ENCODE peak calls at places on chromosomes 6 and 20, in nine cellular contexts. One of them, this sample, is unnamed. For H3K4me1, the result is how much of the 10 kb centered on the place peaks cover.

GRCh38 chr6:22030730-22031619 is 265.9 kb downstream of the PRL start:
- DNase-seq in lower lobe of right lung: no peak
- DNase-seq in mammary epithelial cell: no peak
- DNase-seq in pancreas: no peak
- DNase-seq in heart right ventricle: no peak
- DNase-seq in HCT116: no peak
- DNase-seq in GM12878: no peak
- DNase-seq in testis: no peak
- DNase-seq in OCI-LY7: no peak
- DNase-seq in this sample: no peak

GRCh38 chr6:15329154-15329781 is 83.4 kb downstream of the JARID2 start:
- DNase-seq in lower lobe of right lung: no peak
- DNase-seq in mammary epithelial cell: peak
- DNase-seq in pancreas: no peak
- DNase-seq in heart right ventricle: no peak
- DNase-seq in HCT116: no peak
- DNase-seq in GM12878: no peak
- DNase-seq in testis: peak
- DNase-seq in OCI-LY7: no peak
- DNase-seq in this sample: no peak

GRCh38 chr6:36679043-36679821 is 718 bp downstream of the CDKN1A start:
- DNase-seq in lower lobe of right lung: peak
- DNase-seq in mammary epithelial cell: peak
- DNase-seq in pancreas: peak
- DNase-seq in heart right ventricle: peak
- DNase-seq in HCT116: no peak
- DNase-seq in GM12878: no peak
- DNase-seq in testis: peak
- DNase-seq in OCI-LY7: no peak
- DNase-seq in this sample: peak

GRCh38 chr6:168865522-168865921 is 388.1 kb downstream of the THBS2 start:
- DNase-seq in lower lobe of right lung: no peak
- DNase-seq in mammary epithelial cell: no peak
- DNase-seq in pancreas: no peak
- DNase-seq in heart right ventricle: no peak
- DNase-seq in HCT116: no peak
- DNase-seq in GM12878: no peak
- DNase-seq in testis: no peak
- DNase-seq in OCI-LY7: no peak
- DNase-seq in this sample: no peak

GRCh38 chr6:51550243-51550642 is 537.2 kb downstream of the PKHD1 start:
- DNase-seq in lower lobe of right lung: no peak
- DNase-seq in mammary epithelial cell: no peak
- DNase-seq in pancreas: no peak
- DNase-seq in heart right ventricle: no peak
- DNase-seq in HCT116: no peak
- DNase-seq in GM12878: no peak
- DNase-seq in testis: no peak
- DNase-seq in OCI-LY7: no peak
- DNase-seq in this sample: no peak

GRCh38 chr6:15582499-15582898 is 80.3 kb downstream of the DTNBP1 start:
- DNase-seq in lower lobe of right lung: no peak
- DNase-seq in mammary epithelial cell: no peak
- DNase-seq in pancreas: no peak
- DNase-seq in heart right ventricle: no peak
- DNase-seq in HCT116: no peak
- DNase-seq in GM12878: no peak
- DNase-seq in testis: no peak
- DNase-seq in OCI-LY7: no peak
- DNase-seq in this sample: no peak

GRCh38 chr20:32362924-32363364 is 4.8 kb downstream of the ASXL1 start:
- DNase-seq in lower lobe of right lung: no peak
- DNase-seq in mammary epithelial cell: no peak
- DNase-seq in pancreas: no peak
- DNase-seq in heart right ventricle: no peak
- DNase-seq in HCT116: no peak
- DNase-seq in GM12878: no peak
- DNase-seq in testis: no peak
- DNase-seq in OCI-LY7: no peak
- DNase-seq in this sample: no peak

GRCh38 chr6:3336859-3337515 is 78.2 kb downstream of the PSMG4 start:
- DNase-seq in lower lobe of right lung: no peak
- DNase-seq in mammary epithelial cell: no peak
- DNase-seq in pancreas: no peak
- DNase-seq in heart right ventricle: no peak
- DNase-seq in HCT116: no peak
- DNase-seq in GM12878: no peak
- DNase-seq in testis: no peak
- DNase-seq in OCI-LY7: no peak
- DNase-seq in this sample: no peak

GRCh38 chr6:73743556-73743955 is 47.6 kb downstream of the CD109 start:
- DNase-seq in lower lobe of right lung: no peak
- DNase-seq in mammary epithelial cell: no peak
- DNase-seq in pancreas: no peak
- DNase-seq in heart right ventricle: no peak
- DNase-seq in HCT116: no peak
- DNase-seq in GM12878: no peak
- DNase-seq in testis: no peak
- DNase-seq in OCI-LY7: no peak
- DNase-seq in this sample: no peak

GRCh38 chr6:149974825-149975224 is 11.1 kb downstream of the ULBP1 start:
- DNase-seq in lower lobe of right lung: no peak
- DNase-seq in mammary epithelial cell: no peak
- DNase-seq in pancreas: no peak
- DNase-seq in heart right ventricle: no peak
- DNase-seq in HCT116: no peak
- DNase-seq in GM12878: no peak
- DNase-seq in testis: no peak
- DNase-seq in OCI-LY7: no peak
- DNase-seq in this sample: no peak

GRCh38 chr6:128504003-128504654 is 16.3 kb downstream of the PTPRK start:
- DNase-seq in lower lobe of right lung: no peak
- DNase-seq in mammary epithelial cell: no peak
- DNase-seq in pancreas: no peak
- DNase-seq in heart right ventricle: no peak
- DNase-seq in HCT116: no peak
- DNase-seq in GM12878: no peak
- DNase-seq in testis: no peak
- DNase-seq in OCI-LY7: no peak
- DNase-seq in this sample: no peak

GRCh38 chr20:434661-435419 is 26.7 kb downstream of the RBCK1 start:
- DNase-seq in lower lobe of right lung: no peak
- DNase-seq in mammary epithelial cell: no peak
- DNase-seq in pancreas: no peak
- DNase-seq in heart right ventricle: no peak
- DNase-seq in HCT116: no peak
- DNase-seq in GM12878: no peak
- DNase-seq in testis: no peak
- DNase-seq in OCI-LY7: no peak
- DNase-seq in this sample: peak

GRCh38 chr6:42175860-42176259 is 2.7 kb downstream of the GUCA1A start:
- DNase-seq in lower lobe of right lung: no peak
- DNase-seq in mammary epithelial cell: no peak
- DNase-seq in pancreas: no peak
- DNase-seq in heart right ventricle: no peak
- DNase-seq in HCT116: peak
- DNase-seq in GM12878: no peak
- DNase-seq in testis: no peak
- DNase-seq in OCI-LY7: peak
- DNase-seq in this sample: no peak

GRCh38 chr20:5770240-5770986 is 20.2 kb downstream of the SHLD1 start:
- DNase-seq in lower lobe of right lung: no peak
- DNase-seq in mammary epithelial cell: no peak
- DNase-seq in pancreas: no peak
- DNase-seq in heart right ventricle: no peak
- DNase-seq in HCT116: no peak
- DNase-seq in GM12878: no peak
- DNase-seq in testis: no peak
- DNase-seq in OCI-LY7: peak
- DNase-seq in this sample: no peak

GRCh38 chr6:16322666-16323312 is 84.4 kb downstream of the GMPR start:
- DNase-seq in lower lobe of right lung: no peak
- DNase-seq in mammary epithelial cell: no peak
- DNase-seq in pancreas: no peak
- DNase-seq in heart right ventricle: peak
- DNase-seq in HCT116: no peak
- DNase-seq in GM12878: no peak
- DNase-seq in testis: peak
- DNase-seq in OCI-LY7: peak
- DNase-seq in this sample: no peak

DNA sequence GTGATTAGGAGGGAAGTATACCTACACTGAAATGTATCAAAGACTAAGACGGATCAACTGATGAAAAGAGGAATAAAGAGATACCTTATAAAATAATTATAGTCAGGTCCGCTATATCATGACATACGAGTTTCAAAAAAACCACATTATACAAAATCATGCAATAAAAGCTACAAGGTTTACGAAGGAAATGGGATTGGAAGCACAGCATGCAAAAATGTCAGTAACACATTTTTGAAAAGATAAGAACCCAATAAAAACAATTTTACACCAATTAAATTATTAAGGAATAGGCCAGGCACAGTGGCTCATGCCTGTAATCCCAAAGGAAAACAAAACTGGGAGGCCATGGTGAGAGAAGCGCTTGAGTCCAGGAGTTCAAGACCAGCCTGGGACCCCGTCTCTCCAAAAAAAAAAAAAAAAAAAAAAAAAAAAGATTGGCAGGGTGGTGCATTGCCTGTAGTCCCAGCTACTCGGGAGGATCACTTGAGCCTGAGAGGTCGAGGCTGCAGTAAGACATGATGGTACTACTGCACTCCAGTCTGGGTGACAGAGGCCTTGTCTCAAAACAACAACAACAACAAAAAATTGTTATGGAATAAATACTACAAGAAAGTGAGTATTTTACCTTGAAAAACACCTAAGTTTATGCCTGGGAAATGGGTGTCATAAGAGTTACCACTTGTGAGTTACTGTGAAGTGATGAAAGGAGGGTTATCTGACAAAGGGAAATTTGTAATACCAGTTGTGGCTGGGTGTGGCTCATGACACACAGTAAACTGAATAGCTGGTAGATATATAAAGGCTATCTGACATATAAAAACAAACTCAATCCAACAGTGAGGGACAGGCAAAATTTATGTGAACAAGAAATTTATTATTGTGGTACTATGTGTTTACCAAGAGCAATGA is 45.2 kb downstream of the RANBP9 start:
- DNase-seq in lower lobe of right lung: no peak
- DNase-seq in mammary epithelial cell: peak
- DNase-seq in pancreas: no peak
- DNase-seq in heart right ventricle: no peak
- DNase-seq in HCT116: no peak
- DNase-seq in GM12878: no peak
- DNase-seq in testis: no peak
- DNase-seq in OCI-LY7: no peak
- DNase-seq in this sample: no peak
- H3K4me1 ChIP-seq in lower lobe of right lung: under half
- H3K4me1 ChIP-seq in mammary epithelial cell: under half
- H3K4me1 ChIP-seq in pancreas: under half
- H3K4me1 ChIP-seq in heart right ventricle: under half
- H3K4me1 ChIP-seq in HCT116: under half
- H3K4me1 ChIP-seq in GM12878: under half
- H3K4me1 ChIP-seq in testis: under half
- H3K4me1 ChIP-seq in OCI-LY7: under half
- H3K4me1 ChIP-seq in this sample: under half

DNA sequence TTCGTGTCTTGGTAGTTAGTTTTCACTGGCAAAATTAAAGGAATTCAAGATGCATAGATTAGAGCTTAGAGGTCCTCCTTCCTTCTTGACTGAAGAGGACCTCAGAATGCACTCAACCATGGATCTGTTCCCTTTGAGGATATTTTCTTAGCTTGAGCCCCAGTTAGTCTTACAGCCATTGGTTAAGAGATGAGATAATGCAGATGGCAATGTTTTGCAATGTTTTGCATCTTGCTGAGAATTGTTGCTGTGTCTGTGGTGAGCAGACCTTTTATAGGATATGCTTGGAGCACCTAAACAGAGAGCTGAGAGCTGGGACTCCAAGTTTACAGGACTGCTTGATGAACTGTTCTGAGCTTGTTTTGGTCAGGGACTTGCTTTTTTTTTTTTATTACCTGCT is 107.5 kb downstream of the TMEM170B start:
- DNase-seq in lower lobe of right lung: no peak
- DNase-seq in mammary epithelial cell: no peak
- DNase-seq in pancreas: no peak
- DNase-seq in heart right ventricle: no peak
- DNase-seq in HCT116: no peak
- DNase-seq in GM12878: no peak
- DNase-seq in testis: no peak
- DNase-seq in OCI-LY7: no peak
- DNase-seq in this sample: no peak
- H3K4me1 ChIP-seq in lower lobe of right lung: under half
- H3K4me1 ChIP-seq in mammary epithelial cell: under half
- H3K4me1 ChIP-seq in pancreas: under half
- H3K4me1 ChIP-seq in heart right ventricle: under half
- H3K4me1 ChIP-seq in HCT116: under half
- H3K4me1 ChIP-seq in GM12878: under half
- H3K4me1 ChIP-seq in testis: under half
- H3K4me1 ChIP-seq in OCI-LY7: under half
- H3K4me1 ChIP-seq in this sample: under half

DNA sequence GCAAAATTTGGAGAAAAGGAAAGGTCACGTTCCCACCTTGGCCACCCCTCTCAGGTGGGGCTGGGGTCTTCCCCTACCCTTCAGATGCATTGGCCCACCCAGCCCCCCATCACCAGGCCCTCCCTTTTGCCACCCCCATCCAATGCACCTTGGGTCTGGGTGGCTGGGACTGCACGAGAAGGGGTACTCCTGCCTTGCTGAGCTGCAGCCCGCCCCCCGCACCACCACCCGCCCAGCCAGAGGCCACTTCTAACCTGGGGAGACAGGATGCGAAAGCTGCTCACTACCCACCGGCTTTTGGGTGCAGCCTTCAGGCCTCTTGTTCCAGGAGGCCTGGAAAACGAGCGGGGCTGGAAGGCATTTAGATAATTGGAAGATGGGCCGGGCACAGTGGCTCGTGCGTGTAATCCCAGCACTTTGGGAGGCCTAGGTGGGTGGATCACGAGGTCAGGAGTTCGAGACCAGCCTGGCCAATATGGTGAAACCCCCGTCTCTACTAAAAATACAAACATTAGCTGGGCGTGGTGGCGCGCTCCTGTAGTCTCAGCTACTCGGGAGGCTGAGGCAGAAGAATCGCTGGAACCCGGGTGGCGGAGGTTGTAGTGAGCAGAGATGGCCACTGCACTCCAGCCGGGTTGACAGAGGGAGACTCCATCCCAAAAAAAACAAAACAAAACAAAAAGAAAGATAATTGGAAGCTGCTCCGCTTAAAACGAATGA is 1.2 kb upstream of the CDC25B start:
- DNase-seq in lower lobe of right lung: peak
- DNase-seq in mammary epithelial cell: no peak
- DNase-seq in pancreas: peak
- DNase-seq in heart right ventricle: no peak
- DNase-seq in HCT116: no peak
- DNase-seq in GM12878: no peak
- DNase-seq in testis: no peak
- DNase-seq in OCI-LY7: no peak
- DNase-seq in this sample: no peak
- H3K4me1 ChIP-seq in lower lobe of right lung: under half
- H3K4me1 ChIP-seq in mammary epithelial cell: under half
- H3K4me1 ChIP-seq in pancreas: under half
- H3K4me1 ChIP-seq in heart right ventricle: under half
- H3K4me1 ChIP-seq in HCT116: under half
- H3K4me1 ChIP-seq in GM12878: under half
- H3K4me1 ChIP-seq in testis: under half
- H3K4me1 ChIP-seq in OCI-LY7: under half
- H3K4me1 ChIP-seq in this sample: under half

GRCh38 chr20:3739054-3739925 is 6.8 kb downstream of the HSPA12B start:
- DNase-seq in lower lobe of right lung: no peak
- DNase-seq in mammary epithelial cell: no peak
- DNase-seq in pancreas: no peak
- DNase-seq in heart right ventricle: peak
- DNase-seq in HCT116: no peak
- DNase-seq in GM12878: no peak
- DNase-seq in testis: no peak
- DNase-seq in OCI-LY7: no peak
- DNase-seq in this sample: no peak
- H3K4me1 ChIP-seq in lower lobe of right lung: half or more
- H3K4me1 ChIP-seq in mammary epithelial cell: under half
- H3K4me1 ChIP-seq in pancreas: under half
- H3K4me1 ChIP-seq in heart right ventricle: half or more
- H3K4me1 ChIP-seq in HCT116: under half
- H3K4me1 ChIP-seq in GM12878: under half
- H3K4me1 ChIP-seq in testis: under half
- H3K4me1 ChIP-seq in OCI-LY7: under half
- H3K4me1 ChIP-seq in this sample: under half

This sample was measured in Peyer's patch.